ENCODE peak calls at places on chromosome 2, in six cellular contexts. X is progenitor cell of endocrine pancreas; F is DMS79 treated with DMSO at 0.1 percent for 48 hours; J is activated CD8-positive, alpha-beta T cell treated with anti-CD3 and anti-CD28 coated beads, Interleukin-2, amount 10 ng/mL, durations not matched to agents 7 days and 5 days; M is type B pancreatic cell; C is foreskin fibroblast. I is an unnamed sample.

GRCh38 chr2:217964658-217965161 is 38.1 kb downstream of the TNS1 start:
- DNase-seq in X (no peak), F (no peak), J (no peak), M (no peak), C (no peak), I (no peak)

GRCh38 chr2:138707424-138708074 is 72.6 kb downstream of the NXPH2 start:
- DNase-seq in X (no peak), F (no peak), J (no peak), M (no peak), C (peak), I (no peak)

GRCh38 chr2:218186876-218187649 is 20.3 kb upstream of the CXCR1 start:
- DNase-seq in X (no peak), F (no peak), J (no peak), M (no peak), C (no peak), I (no peak)

GRCh38 chr2:214379227-214379626 is 31.6 kb upstream of the VWC2L start:
- DNase-seq in X (no peak), F (no peak), J (no peak), M (no peak), C (no peak), I (no peak)

GRCh38 chr2:222756362-222756831 is 84.9 kb downstream of the MOGAT1 start:
- DNase-seq in X (no peak), F (no peak), J (no peak), M (no peak), C (no peak), I (no peak)

GRCh38 chr2:145563752-145564615 is 1044.1 kb upstream of the ZEB2 start:
- DNase-seq in X (peak), F (peak), J (no peak), M (no peak), C (no peak), I (peak)

GRCh38 chr2:100802076-100802475 is 17.9 kb upstream of the NPAS2 start:
- DNase-seq in X (no peak), F (no peak), J (no peak), M (no peak), C (no peak), I (no peak)

GRCh38 chr2:168178520-168178919 is 68.9 kb downstream of the STK39 start:
- DNase-seq in X (no peak), F (no peak), J (no peak), M (no peak), C (no peak), I (no peak)

GRCh38 chr2:54597153-54597827 is 126.2 kb upstream of the EML6 start:
- DNase-seq in X (no peak), F (peak), J (peak), M (no peak), C (no peak), I (peak)

GRCh38 chr2:217054791-217055190 is 194.9 kb upstream of the TNP1 start:
- DNase-seq in X (no peak), F (peak), J (no peak), M (no peak), C (no peak), I (no peak)

GRCh38 chr2:127614731-127615130 is 31.2 kb upstream of the GPR17 start:
- DNase-seq in X (no peak), F (no peak), J (no peak), M (peak), C (peak), I (no peak)

GRCh38 chr2:26018184-26018716 is 15.6 kb upstream of the RAB10 start:
- DNase-seq in X (no peak), F (peak), J (no peak), M (no peak), C (peak), I (no peak)

GRCh38 chr2:183951636-183952035 is 646.7 kb upstream of the ZNF804A start:
- DNase-seq in X (no peak), F (no peak), J (no peak), M (no peak), C (no peak), I (no peak)

GRCh38 chr2:165793779-165794519 is at the start of gene GALNT3:
- DNase-seq in X (peak), F (peak), J (peak), M (peak), C (no peak), I (no peak)

GRCh38 chr2:234674781-234675201 is 177.9 kb upstream of the ARL4C start:
- DNase-seq in X (no peak), F (no peak), J (no peak), M (no peak), C (peak), I (no peak)

GRCh38 chr2:231929961-231930600 is 3.9 kb upstream of the NPPC start:
- DNase-seq in X (no peak), F (no peak), J (no peak), M (peak), C (no peak), I (no peak)

GRCh38 chr2:20617892-20618467 is 32.9 kb downstream of the HS1BP3 start:
- DNase-seq in X (no peak), F (peak), J (no peak), M (no peak), C (peak), I (no peak)

GRCh38 chr2:62760026-62760425 is 54.5 kb downstream of the EHBP1 start:
- DNase-seq in X (no peak), F (no peak), J (no peak), M (no peak), C (no peak), I (no peak)

GRCh38 chr2:162928356-162928755 is 89.8 kb upstream of the KCNH7 start:
- DNase-seq in X (no peak), F (no peak), J (no peak), M (no peak), C (no peak), I (no peak)

GRCh38 chr2:104758199-104758620 is 95.7 kb upstream of the POU3F3 start:
- DNase-seq in X (no peak), F (no peak), J (no peak), M (no peak), C (no peak), I (peak)

GRCh38 chr2:70717431-70718038 is 50.5 kb downstream of the ADD2 start:
- DNase-seq in X (no peak), F (no peak), J (no peak), M (no peak), C (no peak), I (no peak)

I was measured in Jurkat, Clone E6-1.